ENCODE peak calls at places on chromosomes 16 and 17, in five cellular contexts. One of them, this sample, is unnamed.
A peak's percentile ranks its signal among the peaks of the same experiment; 100 is the strongest.

GRCh38 chr17:29242051-29242450 is 4.6 kb upstream of the CRYBA1 start:
- DNase-seq in NCI-H524: no peak
- DNase-seq in stimulated activated CD4-positive, alpha-beta T cell treated with anti-CD3 and anti-CD28 coated beads, Interleukin-2, amount 100 ng/mL, for 48 hours: no peak
- DNase-seq in SW480: no peak
- DNase-seq in hypothalamus: no peak
- DNase-seq in this sample: no peak

GRCh38 chr17:48068491-48068961 is 20.4 kb downstream of the NFE2L1 start:
- DNase-seq in NCI-H524: no peak
- DNase-seq in stimulated activated CD4-positive, alpha-beta T cell treated with anti-CD3 and anti-CD28 coated beads, Interleukin-2, amount 100 ng/mL, for 48 hours: no peak
- DNase-seq in SW480: peak; percentile 36
- DNase-seq in hypothalamus: no peak
- DNase-seq in this sample: no peak

GRCh38 chr16:63361032-63361624 is 1324.9 kb upstream of the CDH8 start:
- DNase-seq in NCI-H524: peak; percentile 81
- DNase-seq in stimulated activated CD4-positive, alpha-beta T cell treated with anti-CD3 and anti-CD28 coated beads, Interleukin-2, amount 100 ng/mL, for 48 hours: no peak
- DNase-seq in SW480: peak; percentile 56
- DNase-seq in hypothalamus: no peak
- DNase-seq in this sample: no peak

GRCh38 chr17:45310380-45311324 is 6.2 kb downstream of the MAP3K14 start:
- DNase-seq in NCI-H524: no peak
- DNase-seq in stimulated activated CD4-positive, alpha-beta T cell treated with anti-CD3 and anti-CD28 coated beads, Interleukin-2, amount 100 ng/mL, for 48 hours: no peak
- DNase-seq in SW480: no peak
- DNase-seq in hypothalamus: no peak
- DNase-seq in this sample: peak; percentile 73

GRCh38 chr17:60442271-60443201 is 20.2 kb downstream of the CHCT1 start:
- DNase-seq in NCI-H524: no peak
- DNase-seq in stimulated activated CD4-positive, alpha-beta T cell treated with anti-CD3 and anti-CD28 coated beads, Interleukin-2, amount 100 ng/mL, for 48 hours: no peak
- DNase-seq in SW480: no peak
- DNase-seq in hypothalamus: no peak
- DNase-seq in this sample: no peak

GRCh38 chr16:50210266-50211038 is 55.9 kb upstream of the ADCY7 start:
- DNase-seq in NCI-H524: peak; percentile 75
- DNase-seq in stimulated activated CD4-positive, alpha-beta T cell treated with anti-CD3 and anti-CD28 coated beads, Interleukin-2, amount 100 ng/mL, for 48 hours: peak; percentile 38
- DNase-seq in SW480: peak; percentile 56
- DNase-seq in hypothalamus: peak; percentile 64
- DNase-seq in this sample: peak; percentile 84

GRCh38 chr17:17789828-17790672 is 46.7 kb downstream of the SREBF1 start:
- DNase-seq in NCI-H524: peak; percentile 60
- DNase-seq in stimulated activated CD4-positive, alpha-beta T cell treated with anti-CD3 and anti-CD28 coated beads, Interleukin-2, amount 100 ng/mL, for 48 hours: no peak
- DNase-seq in SW480: no peak
- DNase-seq in hypothalamus: no peak
- DNase-seq in this sample: no peak

GRCh38 chr16:68445458-68445857 is 2.9 kb downstream of the SMPD3 start:
- DNase-seq in NCI-H524: peak; percentile 87
- DNase-seq in stimulated activated CD4-positive, alpha-beta T cell treated with anti-CD3 and anti-CD28 coated beads, Interleukin-2, amount 100 ng/mL, for 48 hours: peak; percentile 46
- DNase-seq in SW480: peak; percentile 52
- DNase-seq in hypothalamus: peak; percentile 12
- DNase-seq in this sample: no peak

GRCh38 chr16:68350951-68351350 is 40.1 kb downstream of the PRMT7 start:
- DNase-seq in NCI-H524: no peak
- DNase-seq in stimulated activated CD4-positive, alpha-beta T cell treated with anti-CD3 and anti-CD28 coated beads, Interleukin-2, amount 100 ng/mL, for 48 hours: no peak
- DNase-seq in SW480: no peak
- DNase-seq in hypothalamus: no peak
- DNase-seq in this sample: no peak